ENCODE peak calls at places on chromosomes 6 and 20, in eight cellular contexts. One of them, this sample, is unnamed.

GRCh38 chr20:8535403-8536003 is 403.4 kb downstream of the PLCB1 start:
- DNase-seq in NCI-H1105 treated with DMSO at 0.1 percent for 48 hours: peak
- DNase-seq in activated CD8-positive, alpha-beta T cell treated with anti-CD3 and anti-CD28 coated beads, Interleukin-2, amount 10 ng/mL, durations not matched to agents 7 days and 5 days: no peak
- DNase-seq in upper lobe of right lung: no peak
- DNase-seq in ACHN: peak
- DNase-seq in effector CD4-positive, alpha-beta T cell: no peak
- DNase-seq in cardiac muscle cell: peak
- DNase-seq in H4: no peak
- DNase-seq in this sample: no peak

GRCh38 chr6:37952027-37952426 is 132.5 kb downstream of the ZFAND3 start:
- DNase-seq in NCI-H1105 treated with DMSO at 0.1 percent for 48 hours: no peak
- DNase-seq in activated CD8-positive, alpha-beta T cell treated with anti-CD3 and anti-CD28 coated beads, Interleukin-2, amount 10 ng/mL, durations not matched to agents 7 days and 5 days: no peak
- DNase-seq in upper lobe of right lung: no peak
- DNase-seq in ACHN: no peak
- DNase-seq in effector CD4-positive, alpha-beta T cell: no peak
- DNase-seq in cardiac muscle cell: no peak
- DNase-seq in H4: no peak
- DNase-seq in this sample: no peak

GRCh38 chr20:45445805-45446562 is 23.6 kb upstream of the WFDC2 start:
- DNase-seq in NCI-H1105 treated with DMSO at 0.1 percent for 48 hours: no peak
- DNase-seq in activated CD8-positive, alpha-beta T cell treated with anti-CD3 and anti-CD28 coated beads, Interleukin-2, amount 10 ng/mL, durations not matched to agents 7 days and 5 days: peak
- DNase-seq in upper lobe of right lung: no peak
- DNase-seq in ACHN: peak
- DNase-seq in effector CD4-positive, alpha-beta T cell: no peak
- DNase-seq in cardiac muscle cell: peak
- DNase-seq in H4: peak
- DNase-seq in this sample: no peak

GRCh38 chr6:80249897-80250296 is 143.4 kb downstream of the BCKDHB start:
- DNase-seq in NCI-H1105 treated with DMSO at 0.1 percent for 48 hours: no peak
- DNase-seq in activated CD8-positive, alpha-beta T cell treated with anti-CD3 and anti-CD28 coated beads, Interleukin-2, amount 10 ng/mL, durations not matched to agents 7 days and 5 days: no peak
- DNase-seq in upper lobe of right lung: no peak
- DNase-seq in ACHN: no peak
- DNase-seq in effector CD4-positive, alpha-beta T cell: no peak
- DNase-seq in cardiac muscle cell: no peak
- DNase-seq in H4: no peak
- DNase-seq in this sample: no peak

GRCh38 chr20:62774076-62774714 is 22.1 kb upstream of the MRGBP start:
- DNase-seq in NCI-H1105 treated with DMSO at 0.1 percent for 48 hours: peak
- DNase-seq in activated CD8-positive, alpha-beta T cell treated with anti-CD3 and anti-CD28 coated beads, Interleukin-2, amount 10 ng/mL, durations not matched to agents 7 days and 5 days: no peak
- DNase-seq in upper lobe of right lung: no peak
- DNase-seq in ACHN: no peak
- DNase-seq in effector CD4-positive, alpha-beta T cell: no peak
- DNase-seq in cardiac muscle cell: no peak
- DNase-seq in H4: no peak
- DNase-seq in this sample: no peak

GRCh38 chr20:2508631-2509467 is at the start of gene ZNF343:
- DNase-seq in NCI-H1105 treated with DMSO at 0.1 percent for 48 hours: peak
- DNase-seq in activated CD8-positive, alpha-beta T cell treated with anti-CD3 and anti-CD28 coated beads, Interleukin-2, amount 10 ng/mL, durations not matched to agents 7 days and 5 days: peak
- DNase-seq in upper lobe of right lung: peak
- DNase-seq in ACHN: peak
- DNase-seq in effector CD4-positive, alpha-beta T cell: peak
- DNase-seq in cardiac muscle cell: peak
- DNase-seq in H4: peak
- DNase-seq in this sample: peak

GRCh38 chr20:63794614-63795013 is 36.5 kb downstream of the ZBTB46 start:
- DNase-seq in NCI-H1105 treated with DMSO at 0.1 percent for 48 hours: no peak
- DNase-seq in activated CD8-positive, alpha-beta T cell treated with anti-CD3 and anti-CD28 coated beads, Interleukin-2, amount 10 ng/mL, durations not matched to agents 7 days and 5 days: no peak
- DNase-seq in upper lobe of right lung: no peak
- DNase-seq in ACHN: no peak
- DNase-seq in effector CD4-positive, alpha-beta T cell: no peak
- DNase-seq in cardiac muscle cell: no peak
- DNase-seq in H4: no peak
- DNase-seq in this sample: no peak

GRCh38 chr6:152301021-152301805 is 335.9 kb downstream of the SYNE1 start:
- DNase-seq in NCI-H1105 treated with DMSO at 0.1 percent for 48 hours: no peak
- DNase-seq in activated CD8-positive, alpha-beta T cell treated with anti-CD3 and anti-CD28 coated beads, Interleukin-2, amount 10 ng/mL, durations not matched to agents 7 days and 5 days: no peak
- DNase-seq in upper lobe of right lung: no peak
- DNase-seq in ACHN: no peak
- DNase-seq in effector CD4-positive, alpha-beta T cell: no peak
- DNase-seq in cardiac muscle cell: no peak
- DNase-seq in H4: no peak
- DNase-seq in this sample: no peak

GRCh38 chr20:41734506-41734945 is 116.3 kb upstream of the CHD6 start:
- DNase-seq in NCI-H1105 treated with DMSO at 0.1 percent for 48 hours: peak
- DNase-seq in activated CD8-positive, alpha-beta T cell treated with anti-CD3 and anti-CD28 coated beads, Interleukin-2, amount 10 ng/mL, durations not matched to agents 7 days and 5 days: peak
- DNase-seq in upper lobe of right lung: no peak
- DNase-seq in ACHN: peak
- DNase-seq in effector CD4-positive, alpha-beta T cell: peak
- DNase-seq in cardiac muscle cell: peak
- DNase-seq in H4: peak
- DNase-seq in this sample: no peak